ENCODE peak calls at places on chromosomes 11 and 22, in five cellular contexts. J is sciatic nerve, D is upper lobe of right lung, S is glutamatergic neuron, N is DMS 273 treated with DMSO at 0.1 percent for 48 hours. B is an unnamed sample.

GRCh38 chr11:103652013-103652412 is 384.4 kb upstream of the DDI1 start:
- DNase-seq in J (no peak), D (no peak), S (no peak), N (no peak), B (no peak)

GRCh38 chr11:74276581-74276980 is 34.9 kb downstream of the P4HA3 start:
- DNase-seq in J (no peak), D (no peak), S (no peak), N (no peak), B (no peak)

GRCh38 chr11:80451105-80451504 is 1010.3 kb upstream of the TENM4 start:
- DNase-seq in J (no peak), D (no peak), S (no peak), N (no peak), B (no peak)

GRCh38 chr11:117185739-117186430 is 7.3 kb downstream of the SIDT2 start:
- DNase-seq in J (no peak), D (no peak), S (peak), N (no peak), B (no peak)

GRCh38 chr11:68550485-68550817 is 89.9 kb downstream of the PPP6R3 start:
- DNase-seq in J (no peak), D (no peak), S (no peak), N (no peak), B (no peak)

GRCh38 chr11:122578168-122578825 is 77.2 kb upstream of the UBASH3B start:
- DNase-seq in J (no peak), D (no peak), S (no peak), N (no peak), B (no peak)

GRCh38 chr11:2747236-2748015 is 47.6 kb upstream of the KCNQ1OT1 start:
- DNase-seq in J (no peak), D (peak), S (no peak), N (no peak), B (no peak)

GRCh38 chr11:74683941-74684481 is 47.2 kb downstream of the CHRDL2 start:
- DNase-seq in J (peak), D (peak), S (no peak), N (no peak), B (no peak)

GRCh38 chr22:45785458-45785857 is 113.8 kb downstream of the ATXN10 start:
- DNase-seq in J (no peak), D (no peak), S (no peak), N (no peak), B (no peak)

GRCh38 chr22:32142600-32142999 is 16.5 kb downstream of the C22orf42 start:
- DNase-seq in J (no peak), D (no peak), S (no peak), N (no peak), B (no peak)

GRCh38 chr11:118180300-118180703 is 3.9 kb upstream of the SCN2B start:
- DNase-seq in J (peak), D (no peak), S (peak), N (peak), B (peak)

GRCh38 chr22:42889290-42889689 is 32.2 kb upstream of the ARFGAP3 start:
- DNase-seq in J (no peak), D (no peak), S (no peak), N (no peak), B (no peak)

GRCh38 chr22:50481440-50482106 is at the start of gene ADM2:
- DNase-seq in J (no peak), D (peak), S (peak), N (no peak), B (peak)

GRCh38 chr22:45179276-45180049 is 15.7 kb downstream of the NUP50 start:
- DNase-seq in J (no peak), D (no peak), S (no peak), N (no peak), B (no peak)

GRCh38 chr11:9825315-9825714 is 161.4 kb downstream of the SWAP70 start:
- DNase-seq in J (no peak), D (no peak), S (no peak), N (no peak), B (no peak)

GRCh38 chr11:94139421-94139820 is 10.8 kb downstream of the PANX1 start:
- DNase-seq in J (no peak), D (no peak), S (peak), N (no peak), B (peak)

GRCh38 chr11:61684870-61685610 is 4.8 kb downstream of the DAGLA start:
- DNase-seq in J (no peak), D (no peak), S (no peak), N (no peak), B (no peak)

GRCh38 chr22:35894464-35894878 is 134.2 kb downstream of the RBFOX2 start:
- DNase-seq in J (no peak), D (no peak), S (peak), N (no peak), B (no peak)

GRCh38 chr11:100738701-100739100 is 51.6 kb downstream of the ARHGAP42 start:
- DNase-seq in J (no peak), D (no peak), S (no peak), N (no peak), B (no peak)

GRCh38 chr11:2287102-2287501 is 14.6 kb downstream of the C11orf21 start:
- DNase-seq in J (peak), D (no peak), S (no peak), N (no peak), B (no peak)

GRCh38 chr11:81674211-81674610 is 1059.5 kb downstream of the FAM181B start:
- DNase-seq in J (no peak), D (no peak), S (no peak), N (no peak), B (no peak)

GRCh38 chr11:33682446-33682845 is 18.2 kb downstream of the C11orf91 start:
- DNase-seq in J (no peak), D (no peak), S (no peak), N (no peak), B (no peak)

GRCh38 chr11:72141066-72141465 is 5.5 kb downstream of the FOLR3 start:
- DNase-seq in J (no peak), D (no peak), S (no peak), N (no peak), B (no peak)

GRCh38 chr11:103877221-103877620 is 159.2 kb upstream of the DDI1 start:
- DNase-seq in J (no peak), D (no peak), S (no peak), N (no peak), B (no peak)

GRCh38 chr11:91585035-91585801 is 639.4 kb upstream of the FAT3 start:
- DNase-seq in J (no peak), D (no peak), S (no peak), N (no peak), B (no peak)

GRCh38 chr11:118607401-118608267 is at the start of gene PHLDB1:
- DNase-seq in J (peak), D (peak), S (peak), N (no peak), B (peak)

GRCh38 chr11:19985106-19985505 is 175.2 kb downstream of the DBX1 start:
- DNase-seq in J (no peak), D (no peak), S (no peak), N (no peak), B (no peak)

GRCh38 chr22:38148252-38148651 is 33.4 kb downstream of the PLA2G6 start:
- DNase-seq in J (peak), D (peak), S (no peak), N (no peak), B (no peak)

GRCh38 chr11:1733716-1734351 is 16.6 kb downstream of the IFITM10 start:
- DNase-seq in J (peak), D (no peak), S (no peak), N (no peak), B (no peak)

GRCh38 chr11:34655335-34656008 is 34.6 kb downstream of the EHF start:
- DNase-seq in J (no peak), D (no peak), S (no peak), N (no peak), B (no peak)

GRCh38 chr11:58625826-58626460 is 3.5 kb downstream of the CNTF start:
- DNase-seq in J (no peak), D (no peak), S (no peak), N (no peak), B (no peak)